ENCODE peak calls at places on chromosomes 1 and 21, in nine cellular contexts. One of them, this sample, is unnamed.
A peak's percentile ranks its signal among the peaks of the same experiment; 100 is the strongest.

GRCh38 chr21:35427320-35428040 is 378.4 kb upstream of the RUNX1 start:
- DNase-seq in small intestine: no peak
- DNase-seq in pancreas: no peak
- DNase-seq in mesendoderm: peak; percentile 90
- DNase-seq in AG04450: no peak
- DNase-seq in PC-3: no peak
- DNase-seq in aorta: peak; percentile 61
- DNase-seq in cardiac muscle cell: peak; percentile 41
- DNase-seq in heart left ventricle: peak; percentile 31
- DNase-seq in this sample: no peak

GRCh38 chr1:42930178-42931107 is 28.2 kb downstream of the SLC2A1 start:
- DNase-seq in small intestine: no peak
- DNase-seq in pancreas: no peak
- DNase-seq in mesendoderm: no peak
- DNase-seq in AG04450: no peak
- DNase-seq in PC-3: no peak
- DNase-seq in aorta: no peak
- DNase-seq in cardiac muscle cell: no peak
- DNase-seq in heart left ventricle: no peak
- DNase-seq in this sample: no peak

GRCh38 chr1:119549719-119550141 is 42.7 kb downstream of the HSD3B1 start:
- DNase-seq in small intestine: peak; percentile 61
- DNase-seq in pancreas: peak; percentile 53
- DNase-seq in mesendoderm: peak; percentile 88
- DNase-seq in AG04450: peak; percentile 11
- DNase-seq in PC-3: peak; percentile 84
- DNase-seq in aorta: peak; percentile 49
- DNase-seq in cardiac muscle cell: peak; percentile 87
- DNase-seq in heart left ventricle: no peak
- DNase-seq in this sample: peak; percentile 32

GRCh38 chr1:155192346-155193274 is 15.1 kb downstream of the THBS3 start:
- DNase-seq in small intestine: peak; percentile 49
- DNase-seq in pancreas: peak; percentile 87
- DNase-seq in mesendoderm: peak; percentile 52
- DNase-seq in AG04450: no peak
- DNase-seq in PC-3: peak; percentile 46
- DNase-seq in aorta: no peak
- DNase-seq in cardiac muscle cell: no peak
- DNase-seq in heart left ventricle: peak; percentile 7
- DNase-seq in this sample: peak; percentile 85

GRCh38 chr1:11407301-11407994 is 71.5 kb upstream of the DISP3 start:
- DNase-seq in small intestine: no peak
- DNase-seq in pancreas: no peak
- DNase-seq in mesendoderm: no peak
- DNase-seq in AG04450: no peak
- DNase-seq in PC-3: no peak
- DNase-seq in aorta: no peak
- DNase-seq in cardiac muscle cell: no peak
- DNase-seq in heart left ventricle: no peak
- DNase-seq in this sample: no peak

GRCh38 chr1:28326980-28327379 is 1.9 kb upstream of the MED18 start:
- DNase-seq in small intestine: peak; percentile 54
- DNase-seq in pancreas: no peak
- DNase-seq in mesendoderm: no peak
- DNase-seq in AG04450: no peak
- DNase-seq in PC-3: peak; percentile 59
- DNase-seq in aorta: no peak
- DNase-seq in cardiac muscle cell: no peak
- DNase-seq in heart left ventricle: no peak
- DNase-seq in this sample: no peak

GRCh38 chr1:72434070-72434469 is 151.7 kb upstream of the NEGR1 start:
- DNase-seq in small intestine: no peak
- DNase-seq in pancreas: no peak
- DNase-seq in mesendoderm: no peak
- DNase-seq in AG04450: no peak
- DNase-seq in PC-3: no peak
- DNase-seq in aorta: no peak
- DNase-seq in cardiac muscle cell: no peak
- DNase-seq in heart left ventricle: no peak
- DNase-seq in this sample: no peak

GRCh38 chr1:202825748-202826147 is 15.0 kb downstream of the PCAT6 start:
- DNase-seq in small intestine: no peak
- DNase-seq in pancreas: no peak
- DNase-seq in mesendoderm: no peak
- DNase-seq in AG04450: no peak
- DNase-seq in PC-3: no peak
- DNase-seq in aorta: no peak
- DNase-seq in cardiac muscle cell: peak; percentile 20
- DNase-seq in heart left ventricle: no peak
- DNase-seq in this sample: no peak

GRCh38 chr1:210250998-210251679 is 18.5 kb downstream of the SERTAD4 start:
- DNase-seq in small intestine: peak; percentile 43
- DNase-seq in pancreas: peak; percentile 13
- DNase-seq in mesendoderm: peak; percentile 94
- DNase-seq in AG04450: no peak
- DNase-seq in PC-3: peak; percentile 84
- DNase-seq in aorta: peak; percentile 81
- DNase-seq in cardiac muscle cell: peak; percentile 41
- DNase-seq in heart left ventricle: peak; percentile 61
- DNase-seq in this sample: peak; percentile 52

GRCh38 chr1:151825811-151826660 is 5.6 kb downstream of the RORC start:
- DNase-seq in small intestine: peak; percentile 44
- DNase-seq in pancreas: no peak
- DNase-seq in mesendoderm: peak; percentile 49
- DNase-seq in AG04450: no peak
- DNase-seq in PC-3: no peak
- DNase-seq in aorta: no peak
- DNase-seq in cardiac muscle cell: no peak
- DNase-seq in heart left ventricle: no peak
- DNase-seq in this sample: peak; percentile 40

DNA sequence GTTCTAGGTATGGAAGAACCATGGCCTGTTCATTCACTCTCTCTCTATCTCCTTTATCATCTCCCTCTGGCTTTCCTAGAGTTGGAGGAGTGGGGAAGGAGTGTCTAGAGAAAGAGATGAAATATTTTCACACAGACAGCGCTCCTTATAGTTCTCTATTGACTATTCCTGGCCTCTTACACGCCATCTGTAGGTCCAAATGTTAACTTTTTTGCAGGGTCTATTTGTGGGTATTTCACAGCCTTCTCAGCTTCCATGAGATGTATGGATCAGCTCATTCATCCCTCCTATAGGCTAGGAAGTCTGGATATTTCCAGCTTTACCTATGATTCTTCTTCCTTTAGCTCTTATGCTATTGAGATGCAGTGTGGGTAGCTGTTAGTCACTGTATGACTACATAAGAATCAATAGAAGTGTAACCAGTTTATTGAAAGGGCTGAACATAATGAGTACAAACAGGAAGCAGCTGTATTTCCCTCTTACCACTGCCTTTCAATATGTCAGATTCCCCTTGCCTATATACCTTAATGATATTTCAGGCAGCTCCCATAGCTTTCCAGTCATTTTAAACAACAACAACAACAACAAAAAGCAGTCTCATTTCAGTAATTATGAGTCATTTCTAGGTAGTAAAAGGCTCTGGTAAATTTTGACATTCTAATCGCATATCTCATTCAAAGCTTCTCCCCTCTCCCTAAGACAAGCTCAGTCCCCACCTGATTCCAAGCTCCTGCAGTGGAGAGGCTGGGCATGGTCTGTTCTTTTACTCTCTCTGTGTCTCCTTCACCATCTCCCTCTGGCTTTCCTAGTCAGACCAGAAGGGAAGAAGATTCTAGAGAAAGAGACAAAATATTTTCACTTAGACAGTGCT is 149.5 kb downstream of the TTLL7 start:
- DNase-seq in small intestine: no peak
- DNase-seq in pancreas: no peak
- DNase-seq in mesendoderm: peak; percentile 2
- DNase-seq in AG04450: no peak
- DNase-seq in PC-3: peak; percentile 41
- DNase-seq in aorta: no peak
- DNase-seq in cardiac muscle cell: no peak
- DNase-seq in heart left ventricle: no peak
- DNase-seq in this sample: no peak
- H3K27me3 ChIP-seq in small intestine: no peaks in the 10 kb centered on the region
- H3K27me3 ChIP-seq in pancreas: no peaks in the 10 kb centered on the region
- H3K27me3 ChIP-seq in mesendoderm: no peaks in the 10 kb centered on the region
- H3K27me3 ChIP-seq in AG04450: peaks cover 8% of the 10 kb centered on the region
- H3K27me3 ChIP-seq in PC-3: no peaks in the 10 kb centered on the region
- H3K27me3 ChIP-seq in aorta: no peaks in the 10 kb centered on the region
- H3K27me3 ChIP-seq in cardiac muscle cell: peaks cover 4% of the 10 kb centered on the region
- H3K27me3 ChIP-seq in heart left ventricle: no peaks in the 10 kb centered on the region
- H3K27me3 ChIP-seq in this sample: no peaks in the 10 kb centered on the region

GRCh38 chr1:6483761-6484117 is 7.7 kb downstream of the PLEKHG5 start:
- DNase-seq in small intestine: no peak
- DNase-seq in pancreas: no peak
- DNase-seq in mesendoderm: no peak
- DNase-seq in AG04450: no peak
- DNase-seq in PC-3: no peak
- DNase-seq in aorta: no peak
- DNase-seq in cardiac muscle cell: no peak
- DNase-seq in heart left ventricle: no peak
- DNase-seq in this sample: no peak

GRCh38 chr1:6481820-6482471 is 9.5 kb downstream of the PLEKHG5 start:
- DNase-seq in small intestine: no peak
- DNase-seq in pancreas: no peak
- DNase-seq in mesendoderm: no peak
- DNase-seq in AG04450: no peak
- DNase-seq in PC-3: no peak
- DNase-seq in aorta: no peak
- DNase-seq in cardiac muscle cell: no peak
- DNase-seq in heart left ventricle: no peak
- DNase-seq in this sample: no peak

GRCh38 chr1:6485140-6485936 is 6.1 kb downstream of the PLEKHG5 start:
- DNase-seq in small intestine: no peak
- DNase-seq in pancreas: no peak
- DNase-seq in mesendoderm: no peak
- DNase-seq in AG04450: no peak
- DNase-seq in PC-3: no peak
- DNase-seq in aorta: no peak
- DNase-seq in cardiac muscle cell: no peak
- DNase-seq in heart left ventricle: no peak
- DNase-seq in this sample: no peak

GRCh38 chr1:6484826-6485139 is 6.7 kb downstream of the PLEKHG5 start:
- DNase-seq in small intestine: no peak
- DNase-seq in pancreas: no peak
- DNase-seq in mesendoderm: no peak
- DNase-seq in AG04450: no peak
- DNase-seq in PC-3: no peak
- DNase-seq in aorta: no peak
- DNase-seq in cardiac muscle cell: no peak
- DNase-seq in heart left ventricle: no peak
- DNase-seq in this sample: no peak

GRCh38 chr1:6483010-6483760 is 8.3 kb downstream of the PLEKHG5 start:
- DNase-seq in small intestine: peak; percentile 79
- DNase-seq in pancreas: no peak
- DNase-seq in mesendoderm: no peak
- DNase-seq in AG04450: no peak
- DNase-seq in PC-3: no peak
- DNase-seq in aorta: no peak
- DNase-seq in cardiac muscle cell: no peak
- DNase-seq in heart left ventricle: no peak
- DNase-seq in this sample: peak; percentile 83
- H3K27me3 ChIP-seq in small intestine: peaks cover 7% of the 10 kb centered on the region
- H3K27me3 ChIP-seq in pancreas: no peaks in the 10 kb centered on the region
- H3K27me3 ChIP-seq in mesendoderm: no peaks in the 10 kb centered on the region
- H3K27me3 ChIP-seq in AG04450: no peaks in the 10 kb centered on the region
- H3K27me3 ChIP-seq in PC-3: no peaks in the 10 kb centered on the region
- H3K27me3 ChIP-seq in aorta: no peaks in the 10 kb centered on the region
- H3K27me3 ChIP-seq in cardiac muscle cell: peaks cover 30% of the 10 kb centered on the region
- H3K27me3 ChIP-seq in heart left ventricle: peaks cover 12% of the 10 kb centered on the region
- H3K27me3 ChIP-seq in this sample: peaks cover 19% of the 10 kb centered on the region

GRCh38 chr1:50416150-50416527 is 7.1 kb downstream of the DMRTA2 start:
- DNase-seq in small intestine: no peak
- DNase-seq in pancreas: no peak
- DNase-seq in mesendoderm: peak; percentile 53
- DNase-seq in AG04450: no peak
- DNase-seq in PC-3: no peak
- DNase-seq in aorta: no peak
- DNase-seq in cardiac muscle cell: no peak
- DNase-seq in heart left ventricle: no peak
- DNase-seq in this sample: no peak

GRCh38 chr1:50416553-50417453 is 6.4 kb downstream of the DMRTA2 start:
- DNase-seq in small intestine: no peak
- DNase-seq in pancreas: no peak
- DNase-seq in mesendoderm: peak; percentile 85
- DNase-seq in AG04450: no peak
- DNase-seq in PC-3: no peak
- DNase-seq in aorta: no peak
- DNase-seq in cardiac muscle cell: no peak
- DNase-seq in heart left ventricle: no peak
- DNase-seq in this sample: no peak

GRCh38 chr1:50418600-50419109 is 4.6 kb downstream of the DMRTA2 start:
- DNase-seq in small intestine: no peak
- DNase-seq in pancreas: no peak
- DNase-seq in mesendoderm: peak; percentile 59
- DNase-seq in AG04450: no peak
- DNase-seq in PC-3: no peak
- DNase-seq in aorta: no peak
- DNase-seq in cardiac muscle cell: peak; percentile 22
- DNase-seq in heart left ventricle: no peak
- DNase-seq in this sample: no peak

GRCh38 chr1:50417946-50418599 is 5.2 kb downstream of the DMRTA2 start:
- DNase-seq in small intestine: no peak
- DNase-seq in pancreas: no peak
- DNase-seq in mesendoderm: peak; percentile 42
- DNase-seq in AG04450: no peak
- DNase-seq in PC-3: no peak
- DNase-seq in aorta: no peak
- DNase-seq in cardiac muscle cell: no peak
- DNase-seq in heart left ventricle: no peak
- DNase-seq in this sample: no peak

GRCh38 chr1:50417487-50417886 is 5.8 kb downstream of the DMRTA2 start:
- DNase-seq in small intestine: no peak
- DNase-seq in pancreas: no peak
- DNase-seq in mesendoderm: peak; percentile 25
- DNase-seq in AG04450: no peak
- DNase-seq in PC-3: no peak
- DNase-seq in aorta: no peak
- DNase-seq in cardiac muscle cell: no peak
- DNase-seq in heart left ventricle: no peak
- DNase-seq in this sample: no peak
- H3K27me3 ChIP-seq in small intestine: peaks cover 69% of the 10 kb centered on the region
- H3K27me3 ChIP-seq in pancreas: peaks cover 41% of the 10 kb centered on the region
- H3K27me3 ChIP-seq in mesendoderm: peaks cover 83% of the 10 kb centered on the region
- H3K27me3 ChIP-seq in AG04450: peaks cover 81% of the 10 kb centered on the region
- H3K27me3 ChIP-seq in PC-3: no peaks in the 10 kb centered on the region
- H3K27me3 ChIP-seq in aorta: peaks cover 6% of the 10 kb centered on the region
- H3K27me3 ChIP-seq in cardiac muscle cell: peaks cover 100% of the 10 kb centered on the region
- H3K27me3 ChIP-seq in heart left ventricle: peaks cover 94% of the 10 kb centered on the region
- H3K27me3 ChIP-seq in this sample: peaks cover 100% of the 10 kb centered on the region

DNA sequence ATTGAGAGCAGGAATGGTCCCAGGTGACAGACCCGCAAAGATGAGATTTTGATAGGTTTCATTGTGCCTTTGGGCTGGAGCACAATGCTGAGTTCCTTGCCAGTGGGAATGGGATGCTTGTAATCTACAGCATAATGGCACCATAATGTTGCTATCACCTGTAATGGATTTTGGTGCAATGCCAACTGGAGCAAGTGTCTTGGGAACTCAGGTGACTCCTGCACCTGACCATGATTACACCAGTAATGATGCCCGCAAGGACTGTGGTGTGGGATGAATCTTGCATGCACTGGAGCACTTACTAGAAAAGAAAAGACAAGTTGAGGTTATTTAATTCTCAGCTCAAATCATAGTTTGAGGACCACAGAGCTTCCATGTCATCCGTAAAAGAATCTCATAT is 96.7 kb downstream of the PTPRU start:
- DNase-seq in small intestine: peak; percentile 5
- DNase-seq in pancreas: peak; percentile 75
- DNase-seq in mesendoderm: no peak
- DNase-seq in AG04450: no peak
- DNase-seq in PC-3: no peak
- DNase-seq in aorta: no peak
- DNase-seq in cardiac muscle cell: no peak
- DNase-seq in heart left ventricle: no peak
- DNase-seq in this sample: peak; percentile 14
- H3K27me3 ChIP-seq in small intestine: peaks cover 3% of the 10 kb centered on the region
- H3K27me3 ChIP-seq in pancreas: no peaks in the 10 kb centered on the region
- H3K27me3 ChIP-seq in mesendoderm: no peaks in the 10 kb centered on the region
- H3K27me3 ChIP-seq in AG04450: peaks cover 15% of the 10 kb centered on the region
- H3K27me3 ChIP-seq in PC-3: peaks cover 4% of the 10 kb centered on the region
- H3K27me3 ChIP-seq in aorta: no peaks in the 10 kb centered on the region
- H3K27me3 ChIP-seq in cardiac muscle cell: peaks cover 16% of the 10 kb centered on the region
- H3K27me3 ChIP-seq in heart left ventricle: peaks cover 26% of the 10 kb centered on the region
- H3K27me3 ChIP-seq in this sample: peaks cover 3% of the 10 kb centered on the region